ENCODE peak calls at places on chromosomes 16 and 17, in four cellular contexts. R is CD8-positive, alpha-beta memory T cell; D is BJ; L is activated naive CD8-positive, alpha-beta T cell treated with anti-CD3 and anti-CD28 coated beads for 36 hours. C is an unnamed sample.

GRCh38 chr17:22692066-22692800 is 999.9 kb downstream of the KCNJ18 start:
- DNase-seq in R (no peak), D (no peak), L (no peak), C (no peak)

GRCh38 chr16:57128787-57129389 is 36.5 kb downstream of the CPNE2 start:
- DNase-seq in R (peak), D (no peak), L (peak), C (peak)

GRCh38 chr16:11740567-11740966 is 2.1 kb downstream of the TXNDC11 start:
- DNase-seq in R (no peak), D (no peak), L (no peak), C (no peak)

GRCh38 chr16:57297856-57298255 is 13.4 kb upstream of the PLLP start:
- DNase-seq in R (peak), D (no peak), L (no peak), C (peak)

GRCh38 chr16:2813661-2814288 is 3.3 kb upstream of the PRSS21 start:
- DNase-seq in R (no peak), D (no peak), L (no peak), C (no peak)

GRCh38 chr17:71339219-71339618 is 781.6 kb upstream of the SOX9 start:
- DNase-seq in R (no peak), D (no peak), L (no peak), C (no peak)

GRCh38 chr16:57341441-57342303 is 16.9 kb upstream of the CCL22 start:
- DNase-seq in R (no peak), D (peak), L (no peak), C (no peak)

GRCh38 chr16:64626771-64627170 is 495.1 kb downstream of the CDH11 start:
- DNase-seq in R (no peak), D (no peak), L (no peak), C (no peak)

GRCh38 chr16:3980311-3981111 is 100.0 kb upstream of the CREBBP start:
- DNase-seq in R (no peak), D (peak), L (no peak), C (no peak)

C was measured in central memory CD4-positive, alpha-beta T cell.